ENCODE peak calls at places on chromosome 19, in nine cellular contexts. X is pancreas, D is PC-3, H is heart left ventricle, K is body of pancreas, A is ovary, F is heart right ventricle, B is fibroblast of lung, U is hepatocyte. I is an unnamed sample. For H3K36me3, the result is how much of the 10 kb centered on the place peaks cover.

GRCh38 chr19:33390908-33391630 is 17.6 kb downstream of the CEBPG start:
- DNase-seq in A (no peak), H (no peak), U (no peak), K (peak), F (no peak), X (peak), B (no peak), D (no peak), I (no peak)

GRCh38 chr19:45076851-45077730 is 813 bp upstream of the ZNF296 start:
- DNase-seq in U (no peak), F (no peak), X (no peak), B (no peak), A (no peak), D (no peak), H (no peak), K (no peak), I (no peak)

GRCh38 chr19:36093687-36094086 is 17.3 kb upstream of the OVOL3 start:
- DNase-seq in U (no peak), B (no peak), D (no peak), H (peak), K (no peak), X (no peak), F (peak), A (no peak), I (no peak)

GRCh38 chr19:35142531-35143230 is 374 bp upstream of the FXYD7 start:
- DNase-seq in K (peak), F (no peak), A (peak), H (peak), B (peak), X (peak), D (peak), U (peak), I (no peak)

GRCh38 chr19:13012690-13013608 is 17.7 kb downstream of the NFIX start:
- DNase-seq in X (no peak), K (no peak), A (peak), F (no peak), D (peak), H (no peak), U (peak), B (peak), I (no peak)

GRCh38 chr19:18291019-18291524 is 9.7 kb upstream of the JUND start:
- DNase-seq in U (no peak), F (no peak), A (peak), X (no peak), K (no peak), H (no peak), D (no peak), B (no peak), I (no peak)

GRCh38 chr19:18833849-18834643 is 2.3 kb downstream of the UPF1 start:
- DNase-seq in U (peak), A (no peak), D (peak), H (no peak), B (no peak), K (peak), X (no peak), F (no peak), I (no peak)

GRCh38 chr19:42528354-42529247 is at the start of gene CEACAM1:
- DNase-seq in B (no peak), D (peak), K (peak), X (no peak), F (peak), A (no peak), U (peak), H (peak), I (no peak)

GRCh38 chr19:40862785-40863184 is 12.5 kb upstream of the CYP2A6 start:
- DNase-seq in F (no peak), D (peak), U (peak), B (peak), K (no peak), A (no peak), X (no peak), H (no peak), I (no peak)

GRCh38 chr19:33868076-33868735 is 71.5 kb downstream of the KCTD15 start:
- DNase-seq in U (no peak), F (no peak), X (no peak), K (no peak), H (no peak), B (peak), D (no peak), A (no peak), I (no peak)

GRCh38 chr19:47765522-47766358 is 12.8 kb upstream of the SELENOW start:
- DNase-seq in B (peak), K (peak), A (peak), U (peak), H (peak), F (peak), D (peak), X (peak), I (no peak)

GRCh38 chr19:55454787-55455243 is 6.6 kb downstream of the ISOC2 start:
- DNase-seq in B (peak), F (no peak), H (no peak), K (no peak), X (no peak), A (no peak), U (no peak), D (peak), I (no peak)

GRCh38 chr19:46755077-46755852 is 9.0 kb upstream of the STRN4 start:
- DNase-seq in D (no peak), B (peak), U (no peak), X (peak), K (no peak), H (no peak), A (no peak), F (no peak), I (no peak)

GRCh38 chr19:7705387-7706187 is 3.7 kb upstream of the FCER2 start:
- DNase-seq in D (no peak), U (no peak), B (no peak), F (peak), A (no peak), H (peak), K (no peak), X (no peak), I (no peak)

GRCh38 chr19:21698215-21698614 is 69.2 kb downstream of the ZNF100 start:
- DNase-seq in K (no peak), U (peak), X (no peak), F (no peak), D (peak), H (no peak), A (no peak), B (peak), I (no peak)

GRCh38 chr19:23916991-23917390 is 2.3 kb downstream of the ZNF726 start:
- DNase-seq in D (peak), X (no peak), A (no peak), F (no peak), B (peak), K (no peak), H (no peak), U (no peak), I (no peak)

GRCh38 chr19:34220472-34221063 is 33.8 kb upstream of the GARRE1 start:
- DNase-seq in H (peak), A (peak), U (peak), D (peak), B (peak), X (peak), F (peak), K (peak), I (no peak)

GRCh38 chr19:19154768-19155494 is 15.1 kb downstream of the MEF2B start:
- DNase-seq in U (no peak), A (no peak), H (no peak), X (no peak), F (no peak), D (no peak), B (no peak), K (no peak), I (no peak)

GRCh38 chr19:33883869-33884519 is 87.3 kb downstream of the KCTD15 start:
- DNase-seq in X (peak), B (no peak), F (peak), H (peak), U (no peak), D (peak), K (peak), A (no peak), I (no peak)

GRCh38 chr19:34209726-34210125 is 37.4 kb downstream of the LSM14A start:
- DNase-seq in F (no peak), K (no peak), D (no peak), U (no peak), H (no peak), A (no peak), X (no peak), B (no peak), I (no peak)

GRCh38 chr19:16036941-16037340 is 39.4 kb upstream of the TPM4 start:
- DNase-seq in X (no peak), K (no peak), U (no peak), H (no peak), A (no peak), F (no peak), B (no peak), D (no peak), I (no peak)

GRCh38 chr19:3818479-3818878 is 32.3 kb upstream of the MATK start:
- DNase-seq in D (peak), X (no peak), F (no peak), K (no peak), H (no peak), U (no peak), A (no peak), B (no peak), I (peak)

GRCh38 chr19:11382898-11383705 is 1.0 kb downstream of the EPOR start:
- DNase-seq in A (no peak), B (no peak), U (peak), D (peak), X (peak), K (peak), F (peak), H (peak), I (no peak)

GRCh38 chr19:42276821-42277220 is 7.8 kb downstream of the CIC start:
- DNase-seq in D (no peak), B (no peak), X (no peak), U (no peak), F (no peak), K (no peak), A (no peak), H (no peak), I (no peak)

DNA sequence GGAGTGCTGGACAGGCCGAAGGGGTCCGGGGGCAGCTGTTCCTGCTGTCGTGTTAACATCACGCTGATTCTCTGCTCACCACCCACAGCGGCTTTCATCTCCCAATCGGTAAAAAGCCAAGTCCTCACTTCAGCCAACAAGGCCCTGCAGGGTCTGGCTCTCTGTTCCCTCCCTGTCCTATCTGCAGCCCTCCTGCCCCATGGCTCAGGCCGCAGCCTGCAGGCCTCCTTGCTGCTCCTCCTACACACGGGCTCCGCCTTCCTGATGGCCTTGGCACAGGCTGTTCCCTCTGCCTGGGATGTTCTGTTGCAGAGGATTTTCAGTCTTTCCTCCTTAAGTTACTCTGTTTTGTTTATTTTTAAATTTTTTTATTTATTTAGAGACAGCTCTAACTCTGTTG is 22.2 kb downstream of the FUZ start:
- DNase-seq in F (no peak), H (peak), U (no peak), X (no peak), A (peak), K (peak), D (no peak), B (peak), I (no peak)
- H3K36me3 ChIP-seq in F (under half), H (half or more), U (under half), X (under half), A (under half), K (under half), D (under half), B (under half), I (under half)

GRCh38 chr19:1365964-1366695 is 17.6 kb upstream of the NDUFS7 start:
- DNase-seq in X (no peak), H (no peak), A (no peak), U (no peak), D (no peak), F (no peak), K (no peak), B (no peak), I (no peak)

GRCh38 chr19:1373042-1373533 is 10.6 kb upstream of the NDUFS7 start:
- DNase-seq in U (no peak), K (no peak), B (no peak), H (no peak), F (no peak), D (no peak), X (no peak), A (no peak), I (no peak)

GRCh38 chr19:1366899-1367870 is 16.5 kb upstream of the NDUFS7 start:
- DNase-seq in A (no peak), X (no peak), B (no peak), F (no peak), H (no peak), K (no peak), D (no peak), U (no peak), I (no peak)

GRCh38 chr19:1370579-1371361 is 12.9 kb upstream of the NDUFS7 start:
- DNase-seq in B (no peak), K (no peak), A (no peak), H (no peak), F (no peak), U (no peak), X (no peak), D (no peak), I (no peak)

GRCh38 chr19:1369214-1369805 is 14.4 kb upstream of the NDUFS7 start:
- DNase-seq in K (no peak), U (no peak), X (no peak), F (no peak), A (no peak), D (no peak), B (no peak), H (no peak), I (no peak)
- H3K36me3 ChIP-seq in K (under half), U (under half), X (under half), F (under half), A (under half), D (under half), B (under half), H (half or more), I (under half)

GRCh38 chr19:39483141-39483540 is 2.5 kb downstream of the TIMM50 start:
- DNase-seq in X (no peak), F (no peak), A (no peak), H (no peak), B (no peak), K (no peak), U (no peak), D (no peak), I (no peak)
- H3K36me3 ChIP-seq in X (under half), F (under half), A (under half), H (half or more), B (under half), K (under half), U (under half), D (under half), I (under half)

GRCh38 chr19:29724102-29724641 is 9.1 kb upstream of the C19orf12 start:
- DNase-seq in D (no peak), X (no peak), U (peak), A (no peak), H (no peak), F (no peak), B (peak), K (no peak), I (no peak)

GRCh38 chr19:29724741-29725140 is 9.7 kb upstream of the C19orf12 start:
- DNase-seq in X (no peak), F (no peak), H (no peak), U (no peak), D (no peak), A (no peak), K (no peak), B (no peak), I (no peak)

GRCh38 chr19:29731331-29731850 is 16.3 kb upstream of the C19orf12 start:
- DNase-seq in X (no peak), F (no peak), K (no peak), D (no peak), U (no peak), B (no peak), A (no peak), H (no peak), I (no peak)

GRCh38 chr19:29727906-29728305 is 12.8 kb upstream of the C19orf12 start:
- DNase-seq in A (no peak), B (no peak), K (no peak), X (no peak), U (no peak), D (no peak), H (no peak), F (no peak), I (no peak)
- H3K36me3 ChIP-seq in A (under half), B (under half), K (under half), X (under half), U (under half), D (under half), H (under half), F (under half), I (under half)

DNA sequence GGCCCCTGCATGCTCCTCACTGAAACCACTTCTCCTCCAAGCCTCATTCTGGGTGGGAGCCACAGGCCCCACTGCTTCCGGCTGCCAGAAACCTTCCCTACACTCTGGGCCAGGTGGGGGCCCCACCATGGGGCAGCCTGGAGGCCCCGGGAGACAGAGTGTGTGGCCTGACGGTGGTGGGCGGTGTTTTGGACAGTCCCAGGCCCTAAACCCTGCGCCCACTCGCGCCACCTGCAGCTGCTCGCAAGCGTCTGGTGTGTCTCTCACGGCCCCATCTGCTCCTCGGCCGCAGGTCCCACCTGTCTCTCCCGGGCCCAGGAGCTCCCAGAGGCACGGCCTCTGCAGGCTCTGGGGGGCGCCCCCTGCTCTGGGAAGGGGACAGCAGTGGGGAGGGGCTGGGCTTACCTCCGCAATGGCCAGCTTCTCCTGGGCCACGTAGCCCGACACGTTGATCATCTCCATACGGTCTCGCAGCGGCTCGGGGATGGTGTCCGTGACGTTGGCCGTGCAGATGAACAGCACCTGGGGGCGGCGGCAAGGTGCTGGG is 5.6 kb downstream of the RPL36 start:
- DNase-seq in K (no peak), D (no peak), B (no peak), U (peak), F (no peak), X (peak), A (no peak), H (no peak), I (no peak)
- H3K36me3 ChIP-seq in K (under half), D (half or more), B (half or more), U (under half), F (under half), X (half or more), A (under half), H (half or more), I (under half)

GRCh38 chr19:14442904-14443631 is 10.0 kb downstream of the PKN1 start:
- DNase-seq in B (no peak), D (no peak), U (no peak), H (no peak), K (no peak), A (no peak), F (no peak), X (no peak), I (no peak)
- H3K36me3 ChIP-seq in B (under half), D (under half), U (under half), H (half or more), K (under half), A (under half), F (under half), X (under half), I (under half)

I was measured in kidney epithelial cell.